ENCODE peak calls at places on chromosomes 12 and 14, in four cellular contexts. S, O, U and T are unnamed samples.

GRCh38 chr12:24473097-24473496 is 475.8 kb downstream of the BCAT1 start:
- DNase-seq in S (no peak), O (no peak), U (no peak), T (no peak)

GRCh38 chr12:112121780-112122565 is 3.4 kb upstream of the TRAFD1 start:
- DNase-seq in S (no peak), O (peak; percentile 16), U (peak; percentile 84), T (no peak)

GRCh38 chr12:28497889-28498411 is 307.7 kb downstream of the CCDC91 start:
- DNase-seq in S (no peak), O (no peak), U (no peak), T (no peak)

GRCh38 chr12:107372229-107372658 is 278.9 kb upstream of the CRY1 start:
- DNase-seq in S (no peak), O (no peak), U (no peak), T (no peak)

GRCh38 chr12:108139454-108139853 is 10.4 kb downstream of the WSCD2 start:
- DNase-seq in S (no peak), O (no peak), U (no peak), T (no peak)

GRCh38 chr14:29236848-29237247 is 470.3 kb downstream of the FOXG1 start:
- DNase-seq in S (no peak), O (no peak), U (no peak), T (no peak)

GRCh38 chr14:50932592-50933500 is 11.4 kb downstream of the PYGL start:
- DNase-seq in S (no peak), O (no peak), U (no peak), T (no peak)

GRCh38 chr12:85765443-85765842 is 70.8 kb downstream of the RASSF9 start:
- DNase-seq in S (no peak), O (no peak), U (no peak), T (peak; percentile 86)

GRCh38 chr12:617304-617915 is 45.8 kb downstream of the NINJ2 start:
- DNase-seq in S (no peak), O (no peak), U (peak; percentile 87), T (no peak)

GRCh38 chr12:47636908-47637780 is 68.7 kb downstream of the RPAP3 start:
- DNase-seq in S (no peak), O (no peak), U (peak; percentile 59), T (peak; percentile 42)

GRCh38 chr12:95326450-95326849 is 108.8 kb downstream of the VEZT start:
- DNase-seq in S (no peak), O (no peak), U (no peak), T (no peak)

GRCh38 chr12:59787610-59788009 is 191.8 kb downstream of the SLC16A7 start:
- DNase-seq in S (no peak), O (no peak), U (no peak), T (no peak)